ENCODE peak calls at places on chromosome 1, in seven cellular contexts. Y is OCI-LY7, K is brain microvascular endothelial cell, T is psoas muscle, D is heart right ventricle, O is omental fat pad, J is AG10803. I is an unnamed sample.

GRCh38 chr1:235843458-235843857 is 23.2 kb downstream of the LYST start:
- DNase-seq in Y (peak; percentile 39), K (peak; percentile 29), T (no peak), D (no peak), O (no peak), J (peak; percentile 59), I (no peak)

GRCh38 chr1:50368179-50369007 is 54.9 kb downstream of the DMRTA2 start:
- DNase-seq in Y (peak; percentile 25), K (peak; percentile 8), T (no peak), D (no peak), O (no peak), J (no peak), I (peak; percentile 28)

GRCh38 chr1:68758666-68759209 is 261.9 kb upstream of the DEPDC1 start:
- DNase-seq in Y (no peak), K (no peak), T (no peak), D (no peak), O (no peak), J (no peak), I (no peak)

GRCh38 chr1:116820362-116820761 is 66.1 kb downstream of the CD2 start:
- DNase-seq in Y (no peak), K (peak; percentile 98), T (no peak), D (peak; percentile 50), O (peak; percentile 54), J (peak; percentile 91), I (no peak)

GRCh38 chr1:3383679-3384078 is 70.8 kb upstream of the ARHGEF16 start:
- DNase-seq in Y (no peak), K (no peak), T (no peak), D (no peak), O (no peak), J (no peak), I (no peak)

GRCh38 chr1:67988066-67988465 is 62.4 kb downstream of the DIRAS3 start:
- DNase-seq in Y (no peak), K (no peak), T (no peak), D (no peak), O (no peak), J (peak; percentile 53), I (no peak)

GRCh38 chr1:92922378-92923035 is 38.8 kb downstream of the DIPK1A start:
- DNase-seq in Y (no peak), K (no peak), T (no peak), D (no peak), O (no peak), J (peak; percentile 89), I (no peak)

GRCh38 chr1:224499204-224499603 is 64.6 kb upstream of the WDR26 start:
- DNase-seq in Y (no peak), K (no peak), T (no peak), D (no peak), O (no peak), J (no peak), I (no peak)

GRCh38 chr1:94350350-94350924 is 67.8 kb upstream of the ABCD3 start:
- DNase-seq in Y (no peak), K (no peak), T (no peak), D (no peak), O (no peak), J (no peak), I (no peak)

GRCh38 chr1:23098463-23099170 is 70.0 kb downstream of the LUZP1 start:
- DNase-seq in Y (peak; percentile 80), K (peak; percentile 81), T (no peak), D (no peak), O (no peak), J (peak; percentile 71), I (peak; percentile 53)

GRCh38 chr1:234926574-234927311 is 201.9 kb downstream of the TOMM20 start:
- DNase-seq in Y (peak; percentile 64), K (no peak), T (no peak), D (no peak), O (no peak), J (no peak), I (peak; percentile 35)

GRCh38 chr1:224302947-224303346 is 27.0 kb downstream of the NVL start:
- DNase-seq in Y (no peak), K (no peak), T (no peak), D (no peak), O (no peak), J (no peak), I (no peak)

GRCh38 chr1:100866041-100866900 is 28.4 kb downstream of the EXTL2 start:
- DNase-seq in Y (peak; percentile 42), K (peak; percentile 37), T (no peak), D (no peak), O (no peak), J (peak; percentile 64), I (no peak)

GRCh38 chr1:82991569-82991968 is 1007.4 kb downstream of the TTLL7 start:
- DNase-seq in Y (no peak), K (no peak), T (no peak), D (no peak), O (no peak), J (no peak), I (no peak)

GRCh38 chr1:229894535-229894934 is 172.5 kb upstream of the GALNT2 start:
- DNase-seq in Y (no peak), K (no peak), T (no peak), D (no peak), O (no peak), J (no peak), I (no peak)

GRCh38 chr1:26094076-26094669 is 17.5 kb upstream of the PDIK1L start:
- DNase-seq in Y (no peak), K (no peak), T (no peak), D (peak; percentile 56), O (no peak), J (no peak), I (no peak)

DNA sequence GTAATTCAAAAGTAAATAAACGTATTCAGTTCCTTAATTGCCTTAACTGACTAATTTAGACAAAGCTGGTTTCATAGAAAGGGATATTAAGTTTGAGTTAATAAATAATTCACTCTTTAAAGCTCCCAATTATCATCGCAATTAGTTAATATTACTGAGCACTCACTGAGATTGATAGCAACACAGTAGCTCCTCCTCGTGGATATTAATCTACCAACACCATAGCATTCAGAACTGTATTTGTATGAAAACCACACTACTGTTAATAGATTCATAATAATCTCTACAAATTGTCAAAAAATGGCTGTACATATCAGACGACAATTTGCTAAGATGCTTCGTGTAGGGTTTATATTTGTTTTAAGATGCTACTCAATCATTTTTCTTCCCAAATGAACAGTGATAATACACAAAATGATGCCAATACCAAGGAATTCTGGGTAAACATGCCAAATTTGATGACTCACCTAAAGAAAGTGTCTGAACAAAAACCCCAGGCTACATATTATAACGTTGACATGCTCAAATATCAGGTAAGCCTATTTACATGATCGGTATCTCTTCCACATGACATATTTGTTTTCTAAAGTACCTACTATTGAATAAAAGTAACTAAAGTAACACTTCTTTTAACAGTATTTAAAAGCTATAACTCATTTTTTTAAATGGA is 18.8 kb upstream of the DYNLT5 start:
- DNase-seq in Y (peak; percentile 11), K (peak; percentile 14), T (no peak), D (no peak), O (no peak), J (peak; percentile 21), I (no peak)
- TF ChIP-seq CTCF in Y (peak; percentile 71), K (no peak), T (no peak), D (no peak), O (no peak), J (no peak), I (no peak)

DNA sequence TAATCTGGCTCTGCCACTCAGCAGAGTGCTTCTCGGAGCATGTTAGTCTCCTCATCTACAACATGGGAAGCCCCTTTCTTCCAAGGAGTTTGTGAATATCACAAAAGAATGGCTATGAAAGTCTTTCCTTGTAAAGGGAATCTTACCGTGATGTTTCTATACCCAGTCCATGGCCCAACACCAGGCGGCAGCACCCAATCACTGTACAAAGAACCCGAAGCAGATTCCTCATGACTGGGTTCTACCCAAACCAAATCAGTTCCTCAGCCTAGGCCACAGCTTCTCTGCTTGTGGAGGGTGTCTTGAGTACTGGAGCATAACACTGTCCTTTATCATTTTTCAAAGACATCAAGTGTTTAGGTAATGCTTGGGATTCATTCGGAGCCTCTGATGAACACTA is 16.6 kb upstream of the SLFNL1 start:
- DNase-seq in Y (no peak), K (no peak), T (no peak), D (no peak), O (no peak), J (no peak), I (no peak)
- TF ChIP-seq CTCF in Y (no peak), K (peak; percentile 47), T (no peak), D (peak; percentile 24), O (no peak), J (peak; percentile 21), I (no peak)

GRCh38 chr1:221548942-221549341 is 192.9 kb downstream of the DUSP10 start:
- DNase-seq in Y (no peak), K (no peak), T (no peak), D (no peak), O (no peak), J (no peak), I (no peak)

GRCh38 chr1:221541296-221541695 is 200.6 kb downstream of the DUSP10 start:
- DNase-seq in Y (no peak), K (no peak), T (no peak), D (no peak), O (no peak), J (no peak), I (no peak)

DNA sequence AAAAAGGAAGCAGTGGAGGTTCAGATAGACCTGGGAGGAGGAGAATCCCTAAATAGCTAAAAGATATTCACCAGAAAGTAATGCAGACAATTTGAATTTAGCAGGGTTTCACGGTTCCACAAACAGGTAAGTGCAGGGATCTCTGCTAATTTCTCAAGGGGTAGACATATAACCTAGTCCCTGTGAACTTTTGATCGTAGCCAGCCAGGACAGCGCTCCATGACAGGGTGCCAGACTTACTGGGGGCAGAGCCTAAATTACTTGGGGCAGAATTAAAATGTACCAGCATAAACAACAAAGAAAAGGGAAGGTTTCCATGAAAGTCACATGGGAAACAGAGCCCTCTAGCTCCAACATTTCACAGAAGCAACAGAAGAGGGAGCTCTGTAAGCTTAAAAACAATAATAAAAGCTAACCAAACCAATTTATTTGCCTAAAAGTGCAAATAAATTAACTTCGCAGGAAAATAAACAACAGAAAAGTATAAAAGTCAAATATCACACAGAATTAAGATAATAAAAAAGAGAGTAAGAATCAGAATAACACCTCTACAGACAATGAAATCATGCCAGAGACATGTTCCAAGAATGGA is 198.3 kb downstream of the DUSP10 start:
- DNase-seq in Y (no peak), K (peak; percentile 18), T (no peak), D (no peak), O (no peak), J (peak; percentile 53), I (no peak)
- TF ChIP-seq CTCF in Y (peak; percentile 26), K (peak; percentile 60), T (peak; percentile 60), D (peak; percentile 69), O (no peak), J (peak; percentile 71), I (peak; percentile 46)

GRCh38 chr1:8164670-8165069 is 138.6 kb upstream of the ERRFI1 start:
- DNase-seq in Y (no peak), K (no peak), T (peak; percentile 57), D (no peak), O (no peak), J (no peak), I (no peak)

GRCh38 chr1:8163039-8163438 is 136.9 kb upstream of the ERRFI1 start:
- DNase-seq in Y (no peak), K (no peak), T (no peak), D (no peak), O (no peak), J (no peak), I (no peak)

GRCh38 chr1:8167936-8168335 is 141.8 kb upstream of the ERRFI1 start:
- DNase-seq in Y (no peak), K (no peak), T (no peak), D (no peak), O (no peak), J (no peak), I (no peak)

GRCh38 chr1:8166436-8166835 is 140.3 kb upstream of the ERRFI1 start:
- DNase-seq in Y (no peak), K (no peak), T (no peak), D (no peak), O (no peak), J (no peak), I (no peak)

GRCh38 chr1:8165595-8166360 is 139.7 kb upstream of the ERRFI1 start:
- DNase-seq in Y (peak; percentile 5), K (no peak), T (no peak), D (no peak), O (no peak), J (no peak), I (no peak)
- TF ChIP-seq CTCF in Y (peak; percentile 50), K (peak; percentile 42), T (no peak), D (no peak), O (no peak), J (no peak), I (no peak)